ENCODE peak calls at places on chromosomes 7 and 10, in eight cellular contexts. Y, H, M, K, Z, U, N and P are unnamed samples.

GRCh38 chr7:28433604-28434254 is 21.4 kb downstream of the CREB5 start:
- DNase-seq in Y (peak; percentile 16), H (peak; percentile 20), M (peak; percentile 52), K (peak; percentile 40), Z (no peak), U (peak; percentile 43), N (no peak), P (no peak)

GRCh38 chr7:17535776-17536175 is 237.3 kb downstream of the AHR start:
- DNase-seq in Y (no peak), H (no peak), M (peak; percentile 53), K (peak; percentile 86), Z (no peak), U (no peak), N (no peak), P (no peak)

GRCh38 chr10:91824076-91824475 is 25.9 kb downstream of the TNKS2 start:
- DNase-seq in Y (no peak), H (no peak), M (no peak), K (no peak), Z (no peak), U (no peak), N (no peak), P (no peak)

GRCh38 chr7:111756687-111757178 is 194.4 kb upstream of the IMMP2L start:
- DNase-seq in Y (no peak), H (peak; percentile 74), M (peak; percentile 82), K (peak; percentile 70), Z (no peak), U (no peak), N (peak; percentile 15), P (no peak)

GRCh38 chr7:128863433-128863989 is 855 bp downstream of the ATP6V1F start:
- DNase-seq in Y (peak; percentile 69), H (no peak), M (peak; percentile 74), K (peak; percentile 52), Z (peak; percentile 81), U (peak; percentile 65), N (peak; percentile 51), P (peak; percentile 70)

GRCh38 chr10:105650311-105650710 is 1009.2 kb downstream of the SORCS3 start:
- DNase-seq in Y (no peak), H (no peak), M (no peak), K (no peak), Z (no peak), U (no peak), N (no peak), P (no peak)

GRCh38 chr7:134619627-134620331 is 26.9 kb upstream of the BPGM start:
- DNase-seq in Y (peak; percentile 90), H (no peak), M (peak; percentile 96), K (peak; percentile 94), Z (no peak), U (no peak), N (no peak), P (peak; percentile 59)

GRCh38 chr7:8217200-8218068 is 44.5 kb downstream of the ICA1 start:
- DNase-seq in Y (peak; percentile 80), H (no peak), M (peak; percentile 73), K (peak; percentile 38), Z (peak; percentile 85), U (no peak), N (peak; percentile 7), P (peak; percentile 44)

GRCh38 chr10:14173706-14174594 is 156.8 kb downstream of the FRMD4A start:
- DNase-seq in Y (peak; percentile 7), H (no peak), M (peak; percentile 21), K (peak; percentile 27), Z (no peak), U (peak; percentile 67), N (no peak), P (no peak)

GRCh38 chr10:17229016-17229716 is 1.1 kb downstream of the VIM start:
- DNase-seq in Y (peak; percentile 40), H (peak; percentile 97), M (peak; percentile 89), K (peak; percentile 81), Z (no peak), U (peak; percentile 77), N (no peak), P (peak; percentile 73)

GRCh38 chr10:86306628-86307278 is 59.8 kb downstream of the GRID1 start:
- DNase-seq in Y (peak; percentile 24), H (no peak), M (peak; percentile 4), K (no peak), Z (peak; percentile 27), U (peak; percentile 71), N (no peak), P (peak; percentile 34)

GRCh38 chr7:155669717-155670505 is 25.4 kb downstream of the RBM33 start:
- DNase-seq in Y (no peak), H (no peak), M (peak; percentile 71), K (peak; percentile 26), Z (no peak), U (peak; percentile 67), N (no peak), P (no peak)

GRCh38 chr10:132542086-132542775 is 4.6 kb downstream of the INPP5A start:
- DNase-seq in Y (no peak), H (peak; percentile 28), M (no peak), K (no peak), Z (no peak), U (no peak), N (no peak), P (no peak)

GRCh38 chr7:2930310-2931033 is 86.4 kb upstream of the GNA12 start:
- DNase-seq in Y (no peak), H (peak; percentile 15), M (no peak), K (no peak), Z (no peak), U (no peak), N (no peak), P (no peak)

GRCh38 chr10:97685395-97685958 is 1.6 kb downstream of the AVPI1 start:
- DNase-seq in Y (peak; percentile 27), H (peak; percentile 61), M (peak; percentile 58), K (no peak), Z (no peak), U (no peak), N (no peak), P (peak; percentile 74)

GRCh38 chr10:60883187-60883586 is 60.8 kb downstream of the RHOBTB1 start:
- DNase-seq in Y (peak; percentile 82), H (no peak), M (peak; percentile 24), K (peak; percentile 10), Z (peak; percentile 12), U (no peak), N (no peak), P (peak; percentile 4)

GRCh38 chr7:47571355-47572100 is 10.4 kb downstream of the TNS3 start:
- DNase-seq in Y (peak; percentile 84), H (peak; percentile 83), M (peak; percentile 95), K (peak; percentile 97), Z (no peak), U (no peak), N (peak; percentile 64), P (peak; percentile 45)

DNA sequence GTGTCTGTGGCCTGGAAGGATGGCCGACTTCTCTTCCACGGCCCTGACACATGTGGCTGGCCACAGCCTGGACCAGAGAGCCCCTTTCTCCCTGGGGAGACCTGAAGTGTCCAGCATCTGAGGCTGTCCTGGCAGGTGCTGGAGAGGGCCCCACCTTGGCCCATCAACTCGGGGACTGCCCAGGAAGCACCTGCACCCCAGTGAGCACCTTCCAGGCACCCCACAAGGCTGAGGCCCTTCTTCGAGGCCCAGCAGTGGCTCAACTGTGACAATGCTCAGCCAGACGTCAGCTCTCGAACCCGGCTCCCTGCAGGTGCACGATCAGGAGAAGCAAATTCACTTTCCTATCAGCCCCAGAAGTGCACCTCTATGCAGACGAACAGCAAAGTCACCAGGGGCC is 24.3 kb downstream of the RGS10 start:
- DNase-seq in Y (no peak), H (no peak), M (no peak), K (no peak), Z (no peak), U (no peak), N (no peak), P (no peak)
- H3K27ac ChIP-seq in Y (no peak overlapping the region), H (no peak overlapping the region), M (no peak overlapping the region), K (peak overlapping the region; percentile 70), Z (peak overlapping the region; percentile 77), U (no peak overlapping the region), N (peak overlapping the region; percentile 93), P (peak overlapping the region; percentile 9)

GRCh38 chr10:12709516-12709915 is 292.0 kb downstream of the CCDC3 start:
- DNase-seq in Y (peak; percentile 71), H (no peak), M (peak; percentile 71), K (no peak), Z (no peak), U (no peak), N (no peak), P (peak; percentile 44)

GRCh38 chr10:12705943-12706342 is 295.6 kb downstream of the CCDC3 start:
- DNase-seq in Y (peak; percentile 66), H (no peak), M (no peak), K (no peak), Z (no peak), U (no peak), N (no peak), P (peak; percentile 30)

GRCh38 chr10:12710157-12710556 is 291.4 kb downstream of the CCDC3 start:
- DNase-seq in Y (no peak), H (no peak), M (no peak), K (no peak), Z (no peak), U (no peak), N (no peak), P (no peak)

GRCh38 chr10:12708921-12709320 is 292.6 kb downstream of the CCDC3 start:
- DNase-seq in Y (peak; percentile 39), H (no peak), M (peak; percentile 56), K (peak; percentile 76), Z (no peak), U (no peak), N (no peak), P (no peak)

DNA sequence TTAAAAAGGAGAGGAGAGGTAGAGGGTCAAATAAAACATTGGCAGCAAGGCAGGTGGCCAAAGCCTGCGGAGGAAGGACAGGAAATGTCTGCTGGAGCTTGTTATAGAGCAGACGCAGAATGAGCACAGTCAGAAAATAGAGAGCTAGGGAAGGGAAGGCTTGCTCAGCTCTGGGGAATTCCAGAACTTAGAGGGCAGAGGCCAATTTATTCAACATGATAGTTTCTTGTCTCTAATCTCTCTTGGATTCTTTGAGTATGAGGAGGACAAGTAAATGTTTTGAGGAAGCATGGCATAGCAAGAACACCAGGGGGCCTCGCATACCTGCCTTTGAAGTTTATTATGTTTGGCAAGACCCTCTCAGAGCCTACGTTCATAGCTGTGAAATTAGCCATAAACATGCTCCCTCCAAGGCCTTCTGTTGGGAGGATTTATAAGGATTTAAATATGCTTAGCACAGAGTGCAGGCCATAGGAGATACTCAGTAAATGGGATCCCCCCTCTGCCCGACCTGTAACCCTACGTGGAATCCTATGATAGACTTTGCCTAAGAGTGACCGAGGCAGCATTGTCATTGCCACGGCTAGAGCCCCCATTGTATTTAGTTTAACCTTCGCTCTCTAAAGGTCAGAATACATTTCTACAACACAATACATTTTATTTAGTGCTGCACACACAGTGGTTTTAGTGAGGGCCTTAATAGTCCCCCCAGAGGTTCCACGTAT is 293.9 kb downstream of the CCDC3 start:
- DNase-seq in Y (peak; percentile 79), H (peak; percentile 63), M (peak; percentile 99), K (peak; percentile 98), Z (peak; percentile 22), U (no peak), N (no peak), P (peak; percentile 20)
- H3K27ac ChIP-seq in Y (peak overlapping the region; percentile 100), H (peak overlapping the region; percentile 23), M (peak overlapping the region; percentile 92), K (peak overlapping the region; percentile 91), Z (no peak overlapping the region), U (no peak overlapping the region), N (no peak overlapping the region), P (peak overlapping the region; percentile 70)

GRCh38 chr10:10431422-10432066 is 586.1 kb upstream of the CELF2 start:
- DNase-seq in Y (no peak), H (no peak), M (no peak), K (no peak), Z (no peak), U (no peak), N (no peak), P (no peak)
- H3K27ac ChIP-seq in Y (no peak overlapping the region), H (no peak overlapping the region), M (no peak overlapping the region), K (no peak overlapping the region), Z (no peak overlapping the region), U (no peak overlapping the region), N (no peak overlapping the region), P (no peak overlapping the region)

GRCh38 chr7:50362142-50362541 is 57.6 kb downstream of the IKZF1 start:
- DNase-seq in Y (no peak), H (no peak), M (no peak), K (no peak), Z (no peak), U (no peak), N (no peak), P (no peak)
- H3K27ac ChIP-seq in Y (no peak overlapping the region), H (no peak overlapping the region), M (no peak overlapping the region), K (no peak overlapping the region), Z (no peak overlapping the region), U (no peak overlapping the region), N (peak overlapping the region; percentile 82), P (no peak overlapping the region)